ENCODE peak calls at places on chromosomes 1 and 21, in four cellular contexts. O is T-helper 1 cell, B is fibroblast of the conjunctiva, D is AG09319. C is an unnamed sample.

GRCh38 chr1:184479435-184480202 is 92.8 kb downstream of the C1orf21 start:
- DNase-seq in O (no peak), B (no peak), D (no peak), C (no peak)

GRCh38 chr21:25638634-25639166 is 358 bp upstream of the JAM2 start:
- DNase-seq in O (peak), B (no peak), D (no peak), C (no peak)

GRCh38 chr1:155801149-155801548 is 55.9 kb downstream of the GON4L start:
- DNase-seq in O (no peak), B (no peak), D (peak), C (no peak)

GRCh38 chr1:15684042-15684461 is at the start of gene PLEKHM2:
- DNase-seq in O (peak), B (no peak), D (no peak), C (peak)

GRCh38 chr1:20339811-20340457 is 49.3 kb downstream of the VWA5B1 start:
- DNase-seq in O (no peak), B (no peak), D (no peak), C (no peak)

GRCh38 chr21:46600978-46601377 is 3.9 kb downstream of the S100B start:
- DNase-seq in O (no peak), B (no peak), D (no peak), C (no peak)

GRCh38 chr1:18452550-18452949 is 28.2 kb upstream of the KLHDC7A start:
- DNase-seq in O (no peak), B (no peak), D (no peak), C (no peak)

GRCh38 chr1:240122639-240123604 is 31.2 kb downstream of the FMN2 start:
- DNase-seq in O (no peak), B (no peak), D (no peak), C (no peak)

GRCh38 chr1:88149686-88150085 is 534.4 kb upstream of the PKN2 start:
- DNase-seq in O (no peak), B (no peak), D (no peak), C (no peak)

GRCh38 chr1:217363319-217363718 is 267.6 kb downstream of the GPATCH2 start:
- DNase-seq in O (no peak), B (no peak), D (no peak), C (no peak)

GRCh38 chr1:189027509-189027908 is 1450.2 kb downstream of the BRINP3 start:
- DNase-seq in O (no peak), B (no peak), D (no peak), C (no peak)

GRCh38 chr1:165444897-165445370 is at the start of gene RXRG:
- DNase-seq in O (no peak), B (no peak), D (no peak), C (no peak)

GRCh38 chr1:29513357-29513756 is 277.0 kb downstream of the PTPRU start:
- DNase-seq in O (no peak), B (peak), D (no peak), C (no peak)

GRCh38 chr1:214248294-214249082 is 32.5 kb upstream of the SMYD2 start:
- DNase-seq in O (no peak), B (no peak), D (no peak), C (no peak)

GRCh38 chr1:214683596-214683995 is 80.6 kb downstream of the CENPF start:
- DNase-seq in O (no peak), B (no peak), D (no peak), C (no peak)

GRCh38 chr1:40232444-40232843 is 15.3 kb upstream of the TMCO2 start:
- DNase-seq in O (peak), B (no peak), D (no peak), C (peak)

GRCh38 chr1:33086384-33086850 is 5.5 kb downstream of the AZIN2 start:
- DNase-seq in O (peak), B (peak), D (peak), C (no peak)

GRCh38 chr1:219567341-219567947 is 45.5 kb downstream of the ZC3H11B start:
- DNase-seq in O (peak), B (peak), D (no peak), C (no peak)

GRCh38 chr1:166814611-166815010 is 24.7 kb upstream of the POGK start:
- DNase-seq in O (no peak), B (no peak), D (no peak), C (no peak)

GRCh38 chr1:201490708-201491131 is 16.2 kb downstream of the CSRP1 start:
- DNase-seq in O (no peak), B (no peak), D (no peak), C (no peak)

GRCh38 chr1:50378757-50379156 is 44.5 kb downstream of the DMRTA2 start:
- DNase-seq in O (no peak), B (no peak), D (no peak), C (no peak)

GRCh38 chr1:64564891-64565290 is 95.0 kb downstream of the CACHD1 start:
- DNase-seq in O (no peak), B (no peak), D (no peak), C (no peak)

GRCh38 chr1:211734791-211735190 is 59.4 kb upstream of the NEK2 start:
- DNase-seq in O (no peak), B (no peak), D (no peak), C (no peak)

GRCh38 chr1:21319447-21320407 is 29.5 kb upstream of the ECE1 start:
- DNase-seq in O (no peak), B (no peak), D (no peak), C (no peak)

GRCh38 chr1:62213075-62213914 is 18.6 kb downstream of the L1TD1 start:
- DNase-seq in O (no peak), B (no peak), D (no peak), C (no peak)

GRCh38 chr1:31937300-31938183 is 626 bp downstream of the PTP4A2 start:
- DNase-seq in O (peak), B (no peak), D (peak), C (peak)

GRCh38 chr1:211133393-211133840 is 531 bp downstream of the KCNH1 start:
- DNase-seq in O (no peak), B (no peak), D (no peak), C (no peak)

GRCh38 chr1:203325004-203325417 is 19.7 kb downstream of the BTG2 start:
- DNase-seq in O (peak), B (no peak), D (no peak), C (peak)

GRCh38 chr1:108553910-108554309 is 6.0 kb upstream of the EEIG2 start:
- DNase-seq in O (no peak), B (no peak), D (no peak), C (no peak)

GRCh38 chr1:207335695-207336363 is 14.4 kb downstream of the CD55 start:
- DNase-seq in O (peak), B (no peak), D (no peak), C (no peak)

GRCh38 chr1:75134939-75135828 is 996 bp downstream of the LHX8 start:
- DNase-seq in O (peak), B (no peak), D (no peak), C (no peak)

GRCh38 chr1:30524840-30525617 is 198.4 kb downstream of the MATN1 start:
- DNase-seq in O (no peak), B (no peak), D (no peak), C (no peak)

GRCh38 chr1:54227091-54227602 is 27.2 kb downstream of the MRPL37 start:
- DNase-seq in O (no peak), B (no peak), D (no peak), C (no peak)

GRCh38 chr21:35603471-35603870 is 456.9 kb downstream of the SETD4 start:
- DNase-seq in O (no peak), B (no peak), D (no peak), C (no peak)

C was measured in T-helper 22 cell.